ENCODE peak calls at places on chromosomes 2 and 18, in five cellular contexts. G is neural crest cell; U is CD8-positive, alpha-beta memory T cell; Z is fibroblast of pulmonary artery; S is T follicular helper cell. R is an unnamed sample.

GRCh38 chr18:76686737-76687231 is 135.6 kb upstream of the ZNF236 start:
- DNase-seq in Z (peak), S (no peak), U (no peak), G (peak), R (peak)

GRCh38 chr2:85501244-85501643 is 37.7 kb upstream of the MAT2A start:
- DNase-seq in Z (peak), S (no peak), U (no peak), G (no peak), R (no peak)

GRCh38 chr2:45833301-45833967 is 182.0 kb downstream of the PRKCE start:
- DNase-seq in Z (no peak), S (no peak), U (no peak), G (no peak), R (no peak)

GRCh38 chr2:68741238-68741637 is 6.6 kb downstream of the ARHGAP25 start:
- DNase-seq in G (no peak), Z (no peak), S (no peak), U (no peak), R (no peak)

GRCh38 chr2:39547811-39548719 is 111.0 kb upstream of the MAP4K3 start:
- DNase-seq in S (no peak), Z (peak), G (no peak), U (no peak), R (no peak)

GRCh38 chr2:210562136-210563080 is 6.0 kb downstream of the CPS1 start:
- DNase-seq in S (no peak), U (no peak), G (no peak), Z (no peak), R (no peak)

GRCh38 chr2:186130678-186131511 is 355.2 kb upstream of the ZC3H15 start:
- DNase-seq in G (no peak), U (no peak), Z (no peak), S (no peak), R (peak)

GRCh38 chr18:29034113-29034856 is 857.4 kb upstream of the CDH2 start:
- DNase-seq in U (no peak), G (no peak), S (no peak), Z (peak), R (no peak)

GRCh38 chr18:48324651-48325050 is 84.5 kb downstream of the ZBTB7C start:
- DNase-seq in S (no peak), G (no peak), Z (no peak), U (no peak), R (no peak)

GRCh38 chr2:60433021-60433596 is 120.3 kb downstream of the BCL11A start:
- DNase-seq in S (no peak), G (no peak), Z (no peak), U (no peak), R (no peak)

GRCh38 chr18:79534356-79534755 is 138.6 kb downstream of the NFATC1 start:
- DNase-seq in G (no peak), Z (no peak), U (peak), S (no peak), R (no peak)

R was measured in retina.